ENCODE peak calls at places on chromosome X, in four cellular contexts. I is mesothelial cell of epicardium; H is GM12865; S is stimulated activated CD4-positive, alpha-beta T cell treated with anti-CD3 and anti-CD28 coated beads, Interleukin-1b, Interleukin-23, amount 100 ng/mL, for 48 hours. T is an unnamed sample.

GRCh38 chrX:152575331-152575730 is 62.4 kb upstream of the GABRQ start:
- DNase-seq in I (no peak), H (no peak), S (no peak), T (no peak)

GRCh38 chrX:153900806-153901752 is 3.4 kb upstream of the AVPR2 start:
- DNase-seq in I (no peak), H (peak), S (peak), T (no peak)

GRCh38 chrX:155009994-155010472 is 12.5 kb downstream of the F8 start:
- DNase-seq in I (no peak), H (no peak), S (no peak), T (no peak)

GRCh38 chrX:117510453-117510852 is 606.2 kb downstream of the KLHL13 start:
- DNase-seq in I (no peak), H (no peak), S (no peak), T (no peak)

GRCh38 chrX:140504371-140505324 is at the start of gene SOX3:
- DNase-seq in I (no peak), H (no peak), S (no peak), T (no peak)

GRCh38 chrX:20263474-20263873 is 3.2 kb downstream of the RPS6KA3 start:
- DNase-seq in I (no peak), H (peak), S (no peak), T (no peak)

GRCh38 chrX:14865201-14865600 is 7.7 kb downstream of the FANCB start:
- DNase-seq in I (no peak), H (no peak), S (no peak), T (no peak)

GRCh38 chrX:111262086-111262485 is 8.2 kb downstream of the CAPN6 start:
- DNase-seq in I (no peak), H (no peak), S (no peak), T (no peak)

GRCh38 chrX:149469406-149469805 is 35.7 kb downstream of the IDS start:
- DNase-seq in I (no peak), H (no peak), S (no peak), T (no peak)

GRCh38 chrX:153444333-153445011 is 1.4 kb downstream of the TREX2 start:
- DNase-seq in I (no peak), H (no peak), S (no peak), T (no peak)

GRCh38 chrX:68732906-68733493 is 85.5 kb downstream of the STARD8 start:
- DNase-seq in I (no peak), H (peak), S (peak), T (peak)

GRCh38 chrX:39613508-39613921 is 484.2 kb downstream of the BCOR start:
- DNase-seq in I (peak), H (peak), S (peak), T (no peak)

GRCh38 chrX:47193475-47194241 is at the start of gene UBA1:
- DNase-seq in I (peak), H (peak), S (peak), T (peak)

GRCh38 chrX:139882299-139882698 is 50.6 kb downstream of the ATP11C start:
- DNase-seq in I (no peak), H (no peak), S (no peak), T (no peak)

GRCh38 chrX:38175140-38175539 is 45.5 kb downstream of the SRPX start:
- DNase-seq in I (peak), H (peak), S (no peak), T (peak)

GRCh38 chrX:120200851-120201250 is 42.4 kb downstream of the RHOXF2 start:
- DNase-seq in I (no peak), H (no peak), S (no peak), T (no peak)

GRCh38 chrX:100994352-100995281 is 25.1 kb downstream of the ARL13A start:
- DNase-seq in I (no peak), H (peak), S (peak), T (no peak)

GRCh38 chrX:25288676-25289075 is 272.9 kb upstream of the ARX start:
- DNase-seq in I (no peak), H (no peak), S (no peak), T (no peak)

GRCh38 chrX:110614596-110614995 is 181.0 kb downstream of the CHRDL1 start:
- DNase-seq in I (no peak), H (no peak), S (no peak), T (no peak)

GRCh38 chrX:101485212-101486064 is at the start of gene ARMCX4:
- DNase-seq in I (peak), H (peak), S (peak), T (peak)

GRCh38 chrX:130418066-130418465 is 16.3 kb downstream of the RBMX2 start:
- DNase-seq in I (no peak), H (no peak), S (no peak), T (no peak)

T was measured in progenitor cell of endocrine pancreas.